ENCODE peak calls at places on chromosomes 3 and 15, in ten cellular contexts. F, B, E, K, L, S, Q, J, D and T are unnamed samples.

GRCh38 chr3:135860761-135861160 is 104.8 kb upstream of the PPP2R3A start:
- DNase-seq in F (no peak), B (no peak), E (no peak), K (peak), L (peak), S (no peak), Q (no peak), J (no peak), D (no peak), T (no peak)

GRCh38 chr3:154090116-154090420 is 31.1 kb upstream of the ARHGEF26 start:
- DNase-seq in F (no peak), B (peak), E (no peak), K (no peak), L (no peak), S (no peak), Q (no peak), J (no peak), D (no peak), T (no peak)

GRCh38 chr15:74525328-74525727 is 15.7 kb upstream of the ARID3B start:
- DNase-seq in F (no peak), B (no peak), E (no peak), K (no peak), L (peak), S (no peak), Q (no peak), J (no peak), D (no peak), T (no peak)

GRCh38 chr3:16240229-16241023 is 24.3 kb downstream of the DPH3 start:
- DNase-seq in F (no peak), B (peak), E (no peak), K (peak), L (peak), S (peak), Q (peak), J (no peak), D (no peak), T (no peak)

GRCh38 chr15:51093865-51094605 is 671 bp downstream of the TNFAIP8L3 start:
- DNase-seq in F (peak), B (peak), E (no peak), K (peak), L (peak), S (no peak), Q (peak), J (peak), D (no peak), T (no peak)

GRCh38 chr3:177760803-177761202 is 563.5 kb upstream of the TBL1XR1 start:
- DNase-seq in F (no peak), B (no peak), E (no peak), K (peak), L (peak), S (peak), Q (no peak), J (no peak), D (no peak), T (no peak)

GRCh38 chr15:68590721-68591389 is 12.1 kb downstream of the CORO2B start:
- DNase-seq in F (no peak), B (no peak), E (no peak), K (no peak), L (no peak), S (no peak), Q (no peak), J (no peak), D (no peak), T (no peak)

GRCh38 chr3:34859741-34860140 is 779.6 kb upstream of the ARPP21 start:
- DNase-seq in F (no peak), B (peak), E (no peak), K (no peak), L (no peak), S (no peak), Q (no peak), J (no peak), D (no peak), T (no peak)

GRCh38 chr3:123431007-123431657 is 17.8 kb downstream of the ADCY5 start:
- DNase-seq in F (no peak), B (no peak), E (no peak), K (no peak), L (no peak), S (no peak), Q (no peak), J (no peak), D (no peak), T (no peak)

GRCh38 chr15:31320022-31320421 is 6.6 kb upstream of the KLF13 start:
- DNase-seq in F (no peak), B (no peak), E (no peak), K (no peak), L (no peak), S (no peak), Q (no peak), J (no peak), D (no peak), T (no peak)

GRCh38 chr15:76299786-76300185 is 11.5 kb downstream of the ETFA start:
- DNase-seq in F (no peak), B (no peak), E (no peak), K (no peak), L (no peak), S (no peak), Q (no peak), J (no peak), D (no peak), T (no peak)

GRCh38 chr15:74496648-74497047 is 35.7 kb upstream of the UBL7 start:
- DNase-seq in F (no peak), B (no peak), E (no peak), K (no peak), L (no peak), S (no peak), Q (no peak), J (no peak), D (no peak), T (no peak)

GRCh38 chr15:81419304-81419943 is 45.4 kb upstream of the TMC3 start:
- DNase-seq in F (no peak), B (peak), E (no peak), K (no peak), L (no peak), S (no peak), Q (no peak), J (no peak), D (no peak), T (no peak)

GRCh38 chr3:171142985-171143384 is 116.5 kb upstream of the SLC2A2 start:
- DNase-seq in F (no peak), B (peak), E (no peak), K (peak), L (peak), S (no peak), Q (no peak), J (no peak), D (no peak), T (no peak)

GRCh38 chr15:49832421-49832980 is 211.7 kb downstream of the DTWD1 start:
- DNase-seq in F (no peak), B (peak), E (no peak), K (peak), L (no peak), S (no peak), Q (no peak), J (no peak), D (no peak), T (no peak)

GRCh38 chr15:61527836-61528589 is 298.9 kb upstream of the RORA start:
- DNase-seq in F (no peak), B (no peak), E (no peak), K (no peak), L (no peak), S (no peak), Q (no peak), J (no peak), D (no peak), T (no peak)

GRCh38 chr15:37765809-37766208 is 168.6 kb upstream of the TMCO5A start:
- DNase-seq in F (no peak), B (peak), E (no peak), K (peak), L (peak), S (no peak), Q (no peak), J (peak), D (no peak), T (no peak)

GRCh38 chr15:66586155-66586976 is 20.6 kb upstream of the LCTL start:
- DNase-seq in F (no peak), B (no peak), E (no peak), K (no peak), L (no peak), S (no peak), Q (peak), J (no peak), D (no peak), T (no peak)

GRCh38 chr15:36807134-36807764 is 227.8 kb downstream of the CDIN1 start:
- DNase-seq in F (no peak), B (no peak), E (no peak), K (no peak), L (peak), S (no peak), Q (no peak), J (no peak), D (no peak), T (no peak)

GRCh38 chr15:99321477-99321876 is 70.2 kb downstream of the LRRC28 start:
- DNase-seq in F (no peak), B (no peak), E (no peak), K (no peak), L (no peak), S (no peak), Q (no peak), J (no peak), D (no peak), T (no peak)

GRCh38 chr3:111954228-111954990 is 24.4 kb upstream of the ABHD10 start:
- DNase-seq in F (no peak), B (no peak), E (no peak), K (peak), L (peak), S (peak), Q (no peak), J (no peak), D (peak), T (no peak)

GRCh38 chr15:91374336-91374735 is 274.3 kb downstream of the SV2B start:
- DNase-seq in F (no peak), B (no peak), E (no peak), K (no peak), L (no peak), S (no peak), Q (no peak), J (no peak), D (no peak), T (no peak)

DNA sequence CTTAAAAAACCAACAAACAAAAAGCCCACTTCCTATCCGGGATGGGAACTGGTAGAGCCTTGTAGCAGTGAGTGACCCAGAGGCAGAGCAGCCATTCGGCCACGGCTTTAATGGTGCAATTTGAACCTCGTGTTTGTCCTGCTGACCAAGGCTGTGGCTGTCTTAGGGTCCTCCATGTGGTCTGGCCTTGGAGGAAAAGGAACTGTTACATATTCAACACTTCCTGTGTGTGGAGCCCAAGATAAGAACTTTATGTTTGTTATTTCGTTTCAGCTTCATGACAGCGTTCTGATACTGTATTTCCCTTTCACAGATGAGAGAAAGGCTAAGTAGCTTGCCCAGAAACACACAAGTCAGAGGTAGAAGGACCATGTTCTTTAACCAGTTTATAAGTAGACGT is 269.8 kb downstream of the SV2B start:
- DNase-seq in F (no peak), B (no peak), E (no peak), K (no peak), L (no peak), S (no peak), Q (no peak), J (peak), D (no peak), T (no peak)
- TF ChIP-seq CTCF in F (no peak), B (no peak), E (no peak), K (no peak), L (no peak), S (no peak), Q (no peak), J (no peak), D (no peak), T (no peak)

DNA sequence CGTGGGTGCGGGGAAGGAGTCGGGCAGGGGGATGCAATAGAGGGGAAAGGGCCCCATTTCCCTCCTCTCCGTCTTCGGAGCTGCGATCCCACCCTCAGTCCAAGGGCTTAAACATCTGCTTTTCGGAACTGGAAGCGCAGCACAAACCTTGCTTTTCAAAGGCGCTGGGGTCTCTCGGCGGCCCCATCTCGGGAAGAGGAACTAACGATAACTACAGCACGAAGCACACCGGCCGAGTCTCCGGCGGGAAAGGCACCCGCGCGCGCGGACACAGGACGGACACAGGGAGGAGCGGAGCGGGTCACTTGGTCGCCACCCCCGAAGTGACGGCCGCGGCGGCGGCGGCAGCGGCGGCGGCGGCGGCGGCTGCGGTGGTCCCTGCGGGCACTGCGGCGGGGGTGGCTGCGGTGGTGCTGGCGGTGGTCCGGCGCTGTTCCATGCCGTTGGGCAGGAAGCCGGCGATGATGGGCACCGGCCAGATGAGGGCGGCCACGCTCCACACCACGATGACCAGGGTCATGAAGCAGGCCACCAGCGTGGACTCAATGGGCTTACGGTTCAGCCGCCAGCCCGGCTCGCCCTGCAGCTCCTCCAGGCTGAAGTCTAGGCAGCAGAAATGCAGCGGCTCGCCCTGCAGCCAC is 1.1 kb downstream of the TMEM158 start:
- DNase-seq in F (peak), B (peak), E (peak), K (peak), L (peak), S (no peak), Q (peak), J (peak), D (no peak), T (peak)
- TF ChIP-seq CTCF in F (peak), B (peak), E (no peak), K (peak), L (peak), S (peak), Q (peak), J (peak), D (peak), T (peak)

DNA sequence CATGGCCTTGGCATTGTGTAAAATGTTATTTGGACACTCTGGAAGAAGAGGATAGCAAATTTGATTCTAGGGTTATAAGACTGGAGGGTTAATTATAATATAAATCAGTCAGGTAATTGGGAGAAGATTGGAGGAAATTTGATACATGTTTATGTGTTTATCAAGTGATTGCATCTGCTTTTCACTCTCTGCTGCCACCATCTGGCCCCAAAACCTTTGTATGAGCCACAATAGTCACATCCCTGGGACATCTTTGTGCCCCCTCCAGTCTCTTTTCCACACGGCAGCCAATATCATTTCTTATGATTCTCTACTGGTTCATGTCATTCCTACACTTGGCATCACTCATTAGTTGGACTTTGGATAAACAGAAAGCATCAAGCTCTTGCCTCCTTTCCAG is 602.2 kb upstream of the SUCLG2 start:
- DNase-seq in F (no peak), B (no peak), E (no peak), K (no peak), L (no peak), S (no peak), Q (no peak), J (peak), D (no peak), T (no peak)
- TF ChIP-seq CTCF in F (no peak), B (no peak), E (peak), K (no peak), L (no peak), S (no peak), Q (no peak), J (no peak), D (no peak), T (peak)

GRCh38 chr3:139578783-139579182 is 39.2 kb upstream of the RBP1 start:
- DNase-seq in F (no peak), B (no peak), E (no peak), K (no peak), L (no peak), S (no peak), Q (no peak), J (no peak), D (no peak), T (no peak)

GRCh38 chr3:139571744-139572143 is 32.2 kb upstream of the RBP1 start:
- DNase-seq in F (no peak), B (no peak), E (no peak), K (no peak), L (no peak), S (no peak), Q (no peak), J (no peak), D (no peak), T (no peak)

GRCh38 chr3:139572847-139573672 is 33.5 kb upstream of the RBP1 start:
- DNase-seq in F (no peak), B (peak), E (no peak), K (peak), L (peak), S (no peak), Q (no peak), J (no peak), D (no peak), T (no peak)

GRCh38 chr3:139577899-139578298 is 38.4 kb upstream of the RBP1 start:
- DNase-seq in F (no peak), B (no peak), E (no peak), K (no peak), L (no peak), S (no peak), Q (no peak), J (no peak), D (no peak), T (no peak)

DNA sequence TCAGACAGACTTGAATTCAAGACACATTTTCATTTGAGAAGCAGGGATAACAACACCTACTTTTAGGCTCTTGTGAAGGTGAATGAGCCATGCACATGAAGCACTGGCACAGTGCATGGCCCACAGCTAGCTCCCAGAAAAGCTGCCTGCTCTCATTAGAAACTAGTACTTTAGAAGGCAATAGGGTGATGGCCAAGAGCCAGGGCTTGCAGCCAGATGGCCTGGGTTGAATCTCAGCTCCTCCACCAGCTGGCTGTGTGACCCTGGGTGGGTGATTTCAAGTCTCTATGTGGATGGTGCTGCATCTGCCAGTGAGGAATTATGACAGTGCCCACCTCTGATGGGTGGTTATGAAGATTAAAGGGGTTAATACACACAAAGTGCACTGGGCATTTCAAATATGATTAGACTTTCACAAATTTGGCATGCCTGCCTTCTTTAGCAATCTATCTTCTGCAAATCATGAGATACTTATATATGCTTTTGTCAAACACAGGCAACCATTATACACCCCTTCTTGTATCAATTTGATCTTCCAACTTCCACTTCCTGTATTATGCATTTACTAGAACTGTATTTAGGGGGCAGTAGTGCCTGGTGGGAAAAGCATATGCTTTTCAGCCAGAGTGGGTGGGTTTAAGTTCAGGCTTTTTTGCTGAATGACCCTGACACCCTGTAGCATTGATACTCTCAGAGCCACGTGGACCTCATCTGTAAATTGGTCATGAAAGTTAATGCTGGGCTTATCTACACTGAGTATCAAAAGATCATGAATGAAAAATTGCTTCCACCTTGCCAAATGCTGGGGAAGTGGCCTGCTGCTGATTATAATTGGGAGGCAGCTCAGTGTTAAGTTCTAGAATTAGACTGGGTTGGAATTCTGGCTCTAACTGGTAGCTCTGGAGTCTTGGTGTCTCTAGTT is 34.7 kb upstream of the RBP1 start:
- DNase-seq in F (peak), B (peak), E (no peak), K (no peak), L (peak), S (no peak), Q (peak), J (no peak), D (no peak), T (no peak)
- TF ChIP-seq CTCF in F (no peak), B (peak), E (no peak), K (no peak), L (no peak), S (no peak), Q (no peak), J (no peak), D (no peak), T (no peak)

DNA sequence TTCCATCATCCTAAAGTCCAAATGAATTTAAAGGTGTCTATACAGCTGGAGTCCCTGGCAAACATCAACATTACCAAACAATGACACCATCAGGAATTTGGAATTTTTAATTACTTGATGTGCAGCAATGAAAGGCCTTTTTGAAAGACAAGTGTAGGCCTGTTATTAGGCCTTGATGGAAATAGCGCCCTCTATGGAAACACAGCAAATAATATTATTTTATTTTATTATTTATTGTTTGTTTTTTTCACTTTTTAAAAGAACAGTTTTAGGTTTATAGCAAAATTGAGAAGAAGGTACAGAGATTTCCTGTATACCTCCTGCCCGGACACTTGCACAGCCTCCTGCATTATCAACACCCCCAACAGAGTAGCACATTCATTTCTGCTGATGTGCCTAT is 18.1 kb upstream of the OR5AC2 start:
- DNase-seq in F (no peak), B (no peak), E (no peak), K (no peak), L (no peak), S (no peak), Q (no peak), J (no peak), D (no peak), T (no peak)
- TF ChIP-seq CTCF in F (no peak), B (no peak), E (no peak), K (no peak), L (no peak), S (no peak), Q (no peak), J (peak), D (peak), T (peak)

GRCh38 chr3:113277414-113277813 is 66.1 kb downstream of the BOC start:
- DNase-seq in F (no peak), B (no peak), E (no peak), K (no peak), L (no peak), S (no peak), Q (no peak), J (no peak), D (no peak), T (no peak)

GRCh38 chr3:113277886-113278598 is 66.7 kb downstream of the BOC start:
- DNase-seq in F (no peak), B (no peak), E (no peak), K (no peak), L (no peak), S (no peak), Q (no peak), J (no peak), D (no peak), T (no peak)

GRCh38 chr3:113278599-113278955 is 67.2 kb downstream of the BOC start:
- DNase-seq in F (no peak), B (no peak), E (no peak), K (no peak), L (no peak), S (no peak), Q (no peak), J (no peak), D (no peak), T (no peak)

GRCh38 chr3:113276581-113277080 is 65.3 kb downstream of the BOC start:
- DNase-seq in F (no peak), B (no peak), E (no peak), K (no peak), L (no peak), S (no peak), Q (no peak), J (no peak), D (no peak), T (no peak)

GRCh38 chr3:113279686-113280085 is 68.3 kb downstream of the BOC start:
- DNase-seq in F (no peak), B (no peak), E (no peak), K (no peak), L (no peak), S (no peak), Q (no peak), J (no peak), D (no peak), T (no peak)
- TF ChIP-seq CTCF in F (no peak), B (no peak), E (no peak), K (no peak), L (no peak), S (no peak), Q (no peak), J (no peak), D (no peak), T (no peak)

GRCh38 chr3:47440131-47440530 is 35.6 kb downstream of the SCAP start:
- DNase-seq in F (no peak), B (peak), E (no peak), K (no peak), L (no peak), S (no peak), Q (no peak), J (no peak), D (no peak), T (no peak)
- TF ChIP-seq CTCF in F (no peak), B (peak), E (no peak), K (peak), L (peak), S (peak), Q (peak), J (peak), D (no peak), T (no peak)

GRCh38 chr3:48664313-48664644 is 1.6 kb upstream of the CELSR3 start:
- DNase-seq in F (no peak), B (no peak), E (no peak), K (no peak), L (no peak), S (no peak), Q (no peak), J (no peak), D (no peak), T (no peak)
- TF ChIP-seq CTCF in F (no peak), B (no peak), E (no peak), K (no peak), L (no peak), S (no peak), Q (no peak), J (peak), D (no peak), T (peak)